ENCODE peak calls at places on chromosomes 11 and 22, in four cellular contexts. X, J, D and U are unnamed samples.

GRCh38 chr11:104028476-104028875 is 8.0 kb upstream of the DDI1 start:
- DNase-seq in D (no peak), X (no peak), J (no peak), U (no peak)

GRCh38 chr22:50548913-50549790 is 3.5 kb downstream of the KLHDC7B start:
- DNase-seq in X (no peak), D (peak), J (no peak), U (no peak)

GRCh38 chr11:61076506-61077304 is 25.6 kb upstream of the CD5 start:
- DNase-seq in D (no peak), X (no peak), J (no peak), U (no peak)

GRCh38 chr11:79167510-79168188 is 273.2 kb downstream of the TENM4 start:
- DNase-seq in D (no peak), X (no peak), J (no peak), U (no peak)

GRCh38 chr22:29337631-29338284 is 22.3 kb upstream of the RASL10A start:
- DNase-seq in X (no peak), D (no peak), J (no peak), U (no peak)

GRCh38 chr11:64078294-64078693 is 42.6 kb downstream of the FLRT1 start:
- DNase-seq in X (no peak), D (peak), J (no peak), U (no peak)

GRCh38 chr11:15673408-15673811 is 558.7 kb downstream of the INSC start:
- DNase-seq in D (no peak), X (no peak), J (no peak), U (no peak)

GRCh38 chr22:30422481-30423295 is 2.9 kb upstream of the MTFP1 start:
- DNase-seq in X (no peak), J (peak), D (no peak), U (no peak)

GRCh38 chr11:94776351-94777321 is 8.5 kb downstream of the AMOTL1 start:
- DNase-seq in D (no peak), J (no peak), X (no peak), U (peak)

GRCh38 chr11:31812392-31813241 is 1.5 kb upstream of the PAX6 start:
- DNase-seq in D (peak), J (peak), X (no peak), U (peak)

GRCh38 chr22:28718044-28718443 is 23.6 kb downstream of the CHEK2 start:
- DNase-seq in D (no peak), X (no peak), J (no peak), U (no peak)

GRCh38 chr11:116459644-116460043 is 313.1 kb downstream of the BUD13 start:
- DNase-seq in J (no peak), X (no peak), D (no peak), U (no peak)

GRCh38 chr11:44065851-44066731 is at the start of gene ACCS:
- DNase-seq in D (peak), J (peak), X (peak), U (peak)

GRCh38 chr11:70065318-70066135 is 12.6 kb upstream of the ANO1 start:
- DNase-seq in D (peak), J (no peak), X (no peak), U (no peak)

GRCh38 chr11:44621140-44621681 is 55.7 kb downstream of the CD82 start:
- DNase-seq in D (peak), J (peak), X (no peak), U (peak)

GRCh38 chr11:45109400-45109799 is 37.0 kb upstream of the PRDM11 start:
- DNase-seq in D (no peak), X (no peak), J (no peak), U (no peak)

GRCh38 chr11:117833401-117833891 is 8.9 kb upstream of the FXYD2 start:
- DNase-seq in J (no peak), D (peak), X (no peak), U (no peak)

GRCh38 chr11:32072872-32073661 is 17.8 kb upstream of the RCN1 start:
- DNase-seq in J (no peak), D (peak), X (no peak), U (no peak)

GRCh38 chr11:60376601-60377000 is 1.7 kb upstream of the MS4A7 start:
- DNase-seq in D (no peak), J (no peak), X (no peak), U (peak)

GRCh38 chr11:35083181-35084061 is 55.5 kb upstream of the CD44 start:
- DNase-seq in X (peak), D (no peak), J (no peak), U (no peak)

GRCh38 chr22:35417606-35418005 is 17.7 kb downstream of the MCM5 start:
- DNase-seq in J (no peak), D (no peak), X (no peak), U (no peak)

GRCh38 chr11:80432051-80432450 is 991.2 kb upstream of the TENM4 start:
- DNase-seq in J (no peak), D (no peak), X (no peak), U (no peak)

GRCh38 chr22:31537019-31537535 is 40.7 kb downstream of the SFI1 start:
- DNase-seq in D (no peak), J (no peak), X (peak), U (no peak)

GRCh38 chr22:40345271-40345670 is 1.0 kb upstream of the ADSL start:
- DNase-seq in X (no peak), D (no peak), J (no peak), U (no peak)

GRCh38 chr11:79535606-79536005 is 94.8 kb upstream of the TENM4 start:
- DNase-seq in D (no peak), J (no peak), X (no peak), U (no peak)

GRCh38 chr22:50184004-50184461 is 1.7 kb upstream of the TRABD start:
- DNase-seq in D (no peak), J (peak), X (no peak), U (peak)

DNA sequence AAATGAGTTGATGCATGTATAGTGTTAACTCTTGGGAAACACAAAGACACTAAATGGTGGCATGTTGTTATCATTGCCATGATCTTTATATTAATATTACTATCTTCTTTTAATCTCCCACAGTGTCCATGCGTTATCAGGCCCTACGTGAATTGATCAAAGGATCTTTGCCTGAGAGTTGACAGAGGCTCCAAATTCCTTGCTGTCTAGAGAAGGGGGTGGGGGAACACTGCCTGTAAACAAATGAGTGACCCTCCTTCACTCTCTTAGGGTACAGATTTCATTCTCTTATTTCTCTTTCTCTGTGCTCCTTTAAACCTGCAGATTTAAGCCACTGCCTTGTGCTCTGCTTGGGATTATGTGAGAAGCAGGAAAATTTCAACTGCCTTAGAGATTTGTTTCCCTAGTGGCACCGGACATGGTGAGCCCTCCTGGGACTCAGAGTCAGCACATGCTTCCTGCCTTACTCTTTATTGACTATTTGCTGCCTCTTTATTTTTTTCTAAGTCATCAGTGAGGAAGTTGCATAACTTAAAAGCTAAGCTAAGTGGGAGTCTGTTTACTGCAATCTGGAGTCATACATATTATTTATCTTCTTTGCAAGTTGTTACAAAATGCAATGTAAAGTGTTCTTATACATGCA is 122.9 kb downstream of the MAML2 start:
- DNase-seq in X (no peak), J (peak), D (no peak), U (no peak)
- TF ChIP-seq JUND in X (no peak), J (no peak), D (no peak), U (no peak)

GRCh38 chr11:8080674-8081590 is at the start of gene TUB:
- DNase-seq in D (peak), J (no peak), X (no peak), U (peak)
- TF ChIP-seq JUND in D (no peak), J (no peak), X (no peak), U (no peak)

GRCh38 chr11:3959918-3960295 is 104.4 kb downstream of the STIM1 start:
- DNase-seq in X (no peak), D (no peak), J (no peak), U (peak)

GRCh38 chr11:3964935-3965511 is 109.6 kb downstream of the STIM1 start:
- DNase-seq in J (no peak), X (no peak), D (no peak), U (no peak)

GRCh38 chr11:3959015-3959917 is 103.8 kb downstream of the STIM1 start:
- DNase-seq in X (no peak), D (no peak), J (peak), U (no peak)

GRCh38 chr11:3964056-3964455 is 108.6 kb downstream of the STIM1 start:
- DNase-seq in X (no peak), D (no peak), J (no peak), U (no peak)

GRCh38 chr11:3962406-3962840 is 107.0 kb downstream of the STIM1 start:
- DNase-seq in J (no peak), D (no peak), X (no peak), U (no peak)
- TF ChIP-seq JUND in J (no peak), D (no peak), X (no peak), U (no peak)

GRCh38 chr11:47998733-47999359 is 18.5 kb downstream of the PTPRJ start:
- DNase-seq in J (peak), D (no peak), X (no peak), U (peak)

GRCh38 chr11:48002565-48002964 is 22.2 kb downstream of the PTPRJ start:
- DNase-seq in J (no peak), D (no peak), X (no peak), U (no peak)

GRCh38 chr11:48001438-48002021 is 21.2 kb downstream of the PTPRJ start:
- DNase-seq in X (no peak), J (no peak), D (no peak), U (no peak)

GRCh38 chr11:47998345-47998732 is 18.0 kb downstream of the PTPRJ start:
- DNase-seq in X (no peak), J (no peak), D (no peak), U (no peak)

GRCh38 chr11:48000432-48000831 is 20.1 kb downstream of the PTPRJ start:
- DNase-seq in D (no peak), J (no peak), X (no peak), U (no peak)
- TF ChIP-seq JUND in D (no peak), J (no peak), X (no peak), U (no peak)

DNA sequence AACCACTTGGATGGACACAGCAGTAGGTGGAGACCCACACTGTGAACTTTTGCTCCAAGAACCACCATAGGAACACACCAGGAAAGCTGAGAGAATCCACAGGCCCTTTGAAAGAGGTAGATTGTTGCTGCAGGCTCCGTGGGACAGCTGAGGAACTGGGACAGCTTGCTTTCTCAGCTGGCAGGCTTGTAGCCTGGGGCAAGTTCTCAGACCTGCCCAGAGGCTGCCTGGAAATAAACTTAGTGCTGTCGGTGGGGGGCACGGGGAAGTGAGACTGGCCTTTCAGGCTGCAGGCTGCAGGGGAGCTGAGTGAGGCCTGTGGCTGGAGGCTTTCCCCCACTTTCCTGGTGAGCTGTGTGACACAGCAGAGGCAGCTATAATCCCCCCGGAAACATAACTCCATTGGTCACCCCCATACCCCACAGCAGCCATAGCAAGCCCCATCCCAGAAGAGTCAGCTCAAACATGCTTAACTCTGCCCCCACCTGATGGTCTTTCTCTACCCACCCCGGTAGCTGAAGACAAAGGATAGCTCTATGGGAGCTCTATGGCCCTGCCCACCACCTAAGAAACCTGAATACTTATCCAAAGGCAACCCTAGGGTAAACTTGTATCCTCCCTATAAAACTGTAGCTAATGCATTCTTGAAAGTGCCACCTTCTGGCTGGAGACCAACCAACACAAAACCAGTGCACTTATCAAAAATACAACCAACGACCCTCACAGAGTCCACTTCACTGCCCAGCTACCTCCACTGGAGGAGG is 21.4 kb upstream of the ACRV1 start:
- DNase-seq in J (no peak), D (no peak), X (no peak), U (no peak)
- TF ChIP-seq JUND in J (no peak), D (no peak), X (no peak), U (no peak)

GRCh38 chr11:62601364-62602140 is at the start of gene MTA2:
- DNase-seq in D (peak), X (peak), J (peak), U (peak)

GRCh38 chr11:62600367-62601113 is 1.1 kb downstream of the MTA2 start:
- DNase-seq in X (no peak), J (no peak), D (no peak), U (no peak)

GRCh38 chr11:62602141-62603071 is 741 bp upstream of the MTA2 start:
- DNase-seq in D (peak), J (no peak), X (no peak), U (no peak)

GRCh38 chr11:62599909-62600308 is 1.8 kb downstream of the MTA2 start:
- DNase-seq in J (no peak), D (no peak), X (no peak), U (no peak)

GRCh38 chr11:62601114-62601363 is 626 bp downstream of the MTA2 start:
- DNase-seq in J (no peak), X (no peak), D (no peak), U (peak)
- TF ChIP-seq JUND in J (no peak), X (no peak), D (no peak), U (no peak)

GRCh38 chr11:47348859-47349258 is 3.6 kb downstream of the MYBPC3 start:
- DNase-seq in J (peak), D (peak), X (no peak), U (peak)
- TF ChIP-seq JUND in J (no peak), D (no peak), X (no peak), U (no peak)